ENCODE peak calls at places on chromosomes 12 and 14, in nine cellular contexts. K, I, L, G, A, E, S, Z and T are unnamed samples. For H3K9me3, the result is how much of the 10 kb centered on the place peaks cover.

GRCh38 chr14:46054526-46054925 is 597.1 kb downstream of the RPL10L start:
- DNase-seq in K (no peak), I (no peak), L (no peak), G (no peak), A (no peak), E (no peak), S (no peak), Z (no peak), T (no peak)

GRCh38 chr14:65975865-65976264 is 510.3 kb upstream of the CCDC196 start:
- DNase-seq in K (no peak), I (no peak), L (no peak), G (no peak), A (no peak), E (no peak), S (no peak), Z (no peak), T (no peak)

GRCh38 chr12:2963154-2963759 is 4.1 kb downstream of the TEAD4 start:
- DNase-seq in K (no peak), I (no peak), L (no peak), G (no peak), A (no peak), E (no peak), S (peak), Z (no peak), T (no peak)

GRCh38 chr14:65788876-65789859 is 376.6 kb downstream of the FUT8 start:
- DNase-seq in K (no peak), I (no peak), L (no peak), G (no peak), A (no peak), E (no peak), S (no peak), Z (no peak), T (no peak)

GRCh38 chr12:105252901-105253300 is 16.9 kb upstream of the APPL2 start:
- DNase-seq in K (no peak), I (no peak), L (no peak), G (no peak), A (no peak), E (no peak), S (no peak), Z (no peak), T (no peak)

GRCh38 chr14:26484562-26484961 is 113.3 kb downstream of the NOVA1 start:
- DNase-seq in K (no peak), I (no peak), L (no peak), G (no peak), A (no peak), E (no peak), S (no peak), Z (no peak), T (no peak)

GRCh38 chr14:51269634-51270033 is 29.6 kb downstream of the TMX1 start:
- DNase-seq in K (no peak), I (no peak), L (no peak), G (no peak), A (no peak), E (no peak), S (no peak), Z (no peak), T (no peak)

GRCh38 chr12:72632286-72632685 is 360.1 kb downstream of the TRHDE start:
- DNase-seq in K (no peak), I (no peak), L (no peak), G (no peak), A (no peak), E (no peak), S (no peak), Z (no peak), T (no peak)

GRCh38 chr14:52922656-52923055 is 28.2 kb downstream of the FERMT2 start:
- DNase-seq in K (no peak), I (no peak), L (no peak), G (no peak), A (no peak), E (no peak), S (no peak), Z (no peak), T (no peak)

GRCh38 chr14:77311217-77311616 is 9.5 kb downstream of the POMT2 start:
- DNase-seq in K (no peak), I (no peak), L (no peak), G (no peak), A (no peak), E (no peak), S (no peak), Z (no peak), T (no peak)

GRCh38 chr12:21169878-21170472 is 39.0 kb downstream of the SLCO1B1 start:
- DNase-seq in K (peak), I (no peak), L (peak), G (peak), A (no peak), E (no peak), S (peak), Z (no peak), T (no peak)

GRCh38 chr14:79584679-79585078 is 626.6 kb downstream of the DIO2 start:
- DNase-seq in K (no peak), I (no peak), L (no peak), G (no peak), A (no peak), E (no peak), S (no peak), Z (no peak), T (no peak)

GRCh38 chr12:12586879-12587675 is 24.4 kb upstream of the DUSP16 start:
- DNase-seq in K (no peak), I (no peak), L (no peak), G (no peak), A (no peak), E (no peak), S (no peak), Z (no peak), T (no peak)

GRCh38 chr12:80033457-80033856 is 65.9 kb upstream of the OTOGL start:
- DNase-seq in K (no peak), I (no peak), L (no peak), G (no peak), A (no peak), E (no peak), S (no peak), Z (no peak), T (no peak)

GRCh38 chr12:52903855-52904508 is 894 bp downstream of the KRT8 start:
- DNase-seq in K (no peak), I (peak), L (peak), G (peak), A (peak), E (no peak), S (peak), Z (no peak), T (no peak)

GRCh38 chr12:67161322-67161918 is 107.7 kb upstream of the CAND1 start:
- DNase-seq in K (peak), I (no peak), L (peak), G (peak), A (no peak), E (no peak), S (peak), Z (no peak), T (no peak)

GRCh38 chr14:69269381-69269780 is 9.4 kb downstream of the GALNT16 start:
- DNase-seq in K (no peak), I (no peak), L (no peak), G (no peak), A (no peak), E (no peak), S (no peak), Z (no peak), T (no peak)

GRCh38 chr12:5257763-5258475 is 174.0 kb upstream of the NTF3 start:
- DNase-seq in K (no peak), I (no peak), L (no peak), G (no peak), A (no peak), E (no peak), S (no peak), Z (no peak), T (no peak)

GRCh38 chr12:21613931-21614330 is 9.3 kb upstream of the GYS2 start:
- DNase-seq in K (no peak), I (no peak), L (no peak), G (no peak), A (no peak), E (no peak), S (no peak), Z (no peak), T (no peak)

GRCh38 chr14:23145794-23146422 is 26.9 kb upstream of the CEBPE start:
- DNase-seq in K (peak), I (no peak), L (no peak), G (no peak), A (no peak), E (no peak), S (no peak), Z (no peak), T (no peak)

GRCh38 chr14:24297190-24297964 is 2.2 kb downstream of the DHRS1 start:
- DNase-seq in K (no peak), I (no peak), L (no peak), G (no peak), A (no peak), E (no peak), S (no peak), Z (no peak), T (no peak)

GRCh38 chr14:23182372-23183014 is 967 bp downstream of the SLC7A8 start:
- DNase-seq in K (no peak), I (peak), L (peak), G (no peak), A (no peak), E (peak), S (peak), Z (no peak), T (no peak)

GRCh38 chr12:65123435-65124063 is 2.4 kb upstream of the WIF1 start:
- DNase-seq in K (no peak), I (no peak), L (no peak), G (peak), A (no peak), E (no peak), S (no peak), Z (no peak), T (no peak)

GRCh38 chr14:64417042-64417770 is 29.1 kb downstream of the MTHFD1 start:
- DNase-seq in K (no peak), I (no peak), L (no peak), G (no peak), A (no peak), E (no peak), S (no peak), Z (no peak), T (no peak)

GRCh38 chr12:12946686-12947355 is 5.1 kb downstream of the GPRC5D start:
- DNase-seq in K (no peak), I (no peak), L (no peak), G (no peak), A (no peak), E (no peak), S (no peak), Z (no peak), T (no peak)

GRCh38 chr12:52542785-52543318 is 10.1 kb downstream of the KRT71 start:
- DNase-seq in K (no peak), I (no peak), L (no peak), G (no peak), A (no peak), E (no peak), S (no peak), Z (no peak), T (no peak)

GRCh38 chr14:52328286-52328685 is 14.2 kb downstream of the PTGER2 start:
- DNase-seq in K (no peak), I (no peak), L (no peak), G (no peak), A (no peak), E (no peak), S (no peak), Z (no peak), T (no peak)

GRCh38 chr14:91904483-91904882 is 37.1 kb upstream of the TC2N start:
- DNase-seq in K (no peak), I (no peak), L (no peak), G (no peak), A (no peak), E (no peak), S (no peak), Z (no peak), T (no peak)

GRCh38 chr12:89918172-89918880 is 209.7 kb upstream of the ATP2B1 start:
- DNase-seq in K (no peak), I (no peak), L (no peak), G (no peak), A (no peak), E (no peak), S (no peak), Z (no peak), T (no peak)
- H3K4me3 ChIP-seq in K (no peak), I (no peak), L (no peak), G (no peak), A (no peak), E (no peak), S (no peak), Z (no peak), T (no peak)

GRCh38 chr14:105203701-105204100 is 22.6 kb upstream of the NUDT14 start:
- DNase-seq in K (no peak), I (no peak), L (no peak), G (no peak), A (no peak), E (no peak), S (no peak), Z (no peak), T (no peak)

GRCh38 chr14:105203057-105203494 is 22.0 kb upstream of the NUDT14 start:
- DNase-seq in K (peak), I (peak), L (peak), G (peak), A (peak), E (peak), S (peak), Z (no peak), T (peak)

GRCh38 chr14:105201156-105201927 is 20.2 kb upstream of the NUDT14 start:
- DNase-seq in K (no peak), I (no peak), L (no peak), G (no peak), A (no peak), E (no peak), S (no peak), Z (no peak), T (no peak)

GRCh38 chr14:105200641-105201040 is 19.5 kb upstream of the NUDT14 start:
- DNase-seq in K (no peak), I (no peak), L (no peak), G (no peak), A (no peak), E (no peak), S (no peak), Z (no peak), T (no peak)

DNA sequence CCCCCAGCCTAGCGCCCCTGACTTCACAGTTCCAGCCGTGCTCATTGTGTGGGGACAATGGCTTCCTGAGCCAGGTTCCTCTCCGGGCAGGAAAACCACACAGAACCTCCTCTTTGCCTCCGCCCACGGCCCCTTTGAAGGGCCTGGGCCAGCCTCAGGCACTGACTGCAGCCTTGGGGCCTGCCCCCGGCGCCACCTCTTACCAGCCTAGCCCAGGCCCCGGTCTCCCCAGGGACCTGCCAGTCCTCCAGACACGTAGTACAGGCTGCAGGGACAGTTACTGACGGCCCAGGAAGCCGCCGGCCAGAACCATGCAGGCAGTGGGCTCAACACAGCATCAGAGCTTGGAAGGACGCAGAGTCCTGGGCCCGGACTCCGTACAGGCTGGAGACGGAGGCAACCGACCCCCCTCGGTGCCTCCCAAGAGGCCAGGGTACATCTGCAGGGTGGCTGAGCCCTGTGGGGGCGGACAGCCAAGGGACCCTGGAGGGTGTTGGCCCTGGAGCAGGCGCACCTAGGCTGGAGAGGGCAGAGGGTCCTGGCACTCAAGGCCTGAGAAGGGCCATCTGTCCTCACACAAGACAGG is 20.9 kb upstream of the NUDT14 start:
- DNase-seq in K (no peak), I (no peak), L (no peak), G (peak), A (no peak), E (peak), S (no peak), Z (no peak), T (no peak)
- H3K9me3 ChIP-seq in K (under half), I (under half), L (under half), G (under half), A (under half), E (under half), S (under half), Z (under half), T (under half)

DNA sequence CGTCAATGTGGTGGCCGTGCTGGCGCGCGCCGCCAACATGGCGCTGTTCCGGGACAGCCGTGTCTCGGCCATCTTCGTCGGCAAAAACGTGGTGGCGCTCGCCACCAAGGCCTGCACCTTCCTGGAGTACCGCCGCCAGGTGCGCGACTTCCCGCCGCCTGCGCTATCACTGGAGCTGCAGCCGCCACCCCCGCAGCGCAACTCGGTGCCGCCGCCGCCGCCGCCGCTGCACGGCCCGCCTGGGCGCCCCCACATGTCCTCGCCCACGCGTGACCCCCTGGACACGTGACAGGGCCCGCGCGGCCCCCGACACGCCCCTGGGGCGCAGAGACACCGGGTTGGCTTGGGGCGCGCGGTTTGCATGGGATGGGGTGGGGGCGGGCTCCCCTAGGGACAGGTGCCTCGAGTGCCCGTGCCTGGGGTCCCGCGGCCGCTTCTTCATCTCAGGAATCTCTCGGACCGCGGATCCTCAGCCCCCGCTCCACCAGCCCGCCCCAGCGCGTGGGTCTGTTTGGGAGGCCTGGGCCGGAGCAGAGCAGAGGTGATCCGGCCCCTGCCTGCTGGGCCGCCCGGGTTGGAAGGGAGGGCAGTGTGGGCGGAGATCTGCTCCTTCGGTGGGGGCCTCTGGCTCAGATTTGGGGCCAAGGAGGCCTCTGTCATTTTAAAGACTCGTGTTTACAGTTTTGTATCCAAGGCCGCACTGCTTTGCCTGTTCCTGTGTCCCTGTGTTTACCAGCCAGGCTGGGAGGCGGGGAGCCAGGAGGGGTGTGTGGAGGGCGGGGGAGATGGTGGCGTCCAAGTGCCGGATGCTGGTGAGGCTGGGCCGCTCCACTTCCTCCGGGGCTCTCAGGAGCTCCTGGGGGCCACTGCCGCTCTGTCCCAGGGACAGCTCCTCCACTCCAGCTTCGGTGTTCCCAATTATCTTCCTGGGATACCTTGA is 3.4 kb downstream of the TMEM121 start:
- DNase-seq in K (no peak), I (no peak), L (peak), G (no peak), A (no peak), E (peak), S (no peak), Z (no peak), T (no peak)
- TF ChIP-seq CTCF in K (no peak), I (no peak), L (no peak), G (no peak), A (no peak), E (no peak), S (no peak), Z (no peak), T (no peak)

GRCh38 chr12:113103756-113104450 is 31.7 kb downstream of the RASAL1 start:
- DNase-seq in K (no peak), I (no peak), L (peak), G (no peak), A (no peak), E (peak), S (peak), Z (no peak), T (no peak)
- H3K4me3 ChIP-seq in K (no peak), I (no peak), L (peak), G (peak), A (no peak), E (peak), S (no peak), Z (peak), T (no peak)

DNA sequence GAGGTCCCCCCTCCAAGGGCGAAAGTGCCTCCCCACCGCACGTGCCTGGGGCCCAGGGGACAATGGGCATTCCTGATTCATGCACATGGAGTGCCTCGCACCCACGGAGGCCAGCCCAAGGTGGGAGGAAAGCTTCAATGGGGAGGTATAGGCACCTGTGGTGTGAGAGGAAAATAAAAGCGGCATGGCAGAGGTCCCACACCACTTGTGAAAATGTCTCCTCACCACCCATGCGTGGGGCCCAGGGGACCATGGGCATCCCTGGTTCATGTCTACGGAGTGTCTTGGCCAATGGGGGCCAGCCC is 384.7 kb downstream of the ALG10 start:
- DNase-seq in K (no peak), I (peak), L (no peak), G (no peak), A (no peak), E (peak), S (peak), Z (no peak), T (no peak)
- H3K9me3 ChIP-seq in K (under half), I (under half), L (half or more), G (under half), A (half or more), E (under half), S (under half), Z (under half), T (under half)

DNA sequence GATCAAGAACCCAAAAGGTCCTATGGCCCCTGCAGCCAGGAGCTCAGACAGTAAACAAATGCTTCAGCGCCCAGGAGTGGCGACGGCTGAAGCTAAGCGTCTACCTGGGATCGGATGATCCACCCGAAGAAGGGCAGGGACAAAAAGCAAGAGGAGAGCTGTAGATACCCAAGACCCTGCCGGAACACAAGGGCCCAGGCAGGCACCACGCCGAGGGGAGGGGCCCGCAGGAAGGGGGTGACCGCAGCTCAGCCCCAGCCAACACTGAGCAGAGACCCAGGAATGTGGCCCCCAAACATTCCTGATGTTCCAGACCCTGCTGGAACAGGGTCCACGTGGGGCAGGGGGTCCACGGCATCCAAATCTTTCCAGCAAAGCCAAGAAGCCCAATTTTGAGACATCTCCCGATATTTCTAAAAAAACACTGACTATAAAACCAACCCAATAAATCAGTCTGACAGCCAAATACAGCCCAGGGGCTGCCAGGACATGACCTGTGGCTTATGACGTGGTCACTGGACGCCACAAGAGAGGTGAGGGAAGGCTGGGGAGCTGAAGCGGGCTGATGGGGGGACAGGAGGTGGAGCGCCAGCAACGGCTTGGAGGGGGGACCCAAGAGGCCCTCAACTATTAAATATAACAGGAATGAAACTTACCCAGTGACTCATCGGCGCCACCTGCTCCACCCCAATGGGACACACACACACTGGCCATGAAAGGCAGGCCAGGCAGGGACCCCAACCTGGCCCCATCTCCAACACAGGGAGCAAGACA is 58.9 kb downstream of the NCOR2 start:
- DNase-seq in K (peak), I (no peak), L (no peak), G (no peak), A (no peak), E (no peak), S (no peak), Z (no peak), T (no peak)
- TF ChIP-seq CTCF in K (no peak), I (no peak), L (no peak), G (peak), A (no peak), E (no peak), S (no peak), Z (no peak), T (no peak)